ENCODE peak calls at places on chromosome 20, in seven cellular contexts. C is psoas muscle, J is cardiac muscle cell, Z is BE2C, T is IMR-90, Q is upper lobe of left lung, R is HepG2. G is an unnamed sample. For H3K36me3, the result is how much of the 10 kb centered on the place peaks cover.

GRCh38 chr20:36808317-36809257 is 35.0 kb upstream of the DSN1 start:
- DNase-seq in Z (peak), R (peak), T (peak), Q (peak), J (peak), C (peak), G (peak)

GRCh38 chr20:34180460-34181108 is 60.6 kb upstream of the ASIP start:
- DNase-seq in R (no peak), C (no peak), J (no peak), Q (no peak), T (no peak), Z (no peak), G (peak)

GRCh38 chr20:64261138-64261537 is 5.6 kb downstream of the PCMTD2 start:
- DNase-seq in C (no peak), T (peak), Q (no peak), R (no peak), Z (peak), J (peak), G (no peak)

GRCh38 chr20:47984437-47984836 is 199.2 kb upstream of the SULF2 start:
- DNase-seq in C (no peak), J (no peak), Z (no peak), Q (no peak), T (no peak), R (no peak), G (no peak)

GRCh38 chr20:21808863-21809664 is 103.6 kb downstream of the PAX1 start:
- DNase-seq in R (peak), T (no peak), Q (peak), J (no peak), Z (peak), C (peak), G (no peak)

GRCh38 chr20:13231031-13231752 is 10.1 kb downstream of the ISM1 start:
- DNase-seq in R (no peak), Q (no peak), J (no peak), T (peak), C (no peak), Z (no peak), G (peak)

GRCh38 chr20:63815869-63816268 is 15.2 kb downstream of the ZBTB46 start:
- DNase-seq in T (no peak), R (no peak), J (no peak), Z (no peak), C (no peak), Q (no peak), G (no peak)

GRCh38 chr20:50272413-50273120 is 81.9 kb downstream of the CEBPB start:
- DNase-seq in Z (no peak), T (no peak), Q (no peak), J (no peak), R (peak), C (peak), G (no peak)

GRCh38 chr20:48879609-48880008 is 41.9 kb upstream of the ARFGEF2 start:
- DNase-seq in J (peak), R (no peak), Z (peak), C (no peak), T (no peak), Q (no peak), G (peak)

GRCh38 chr20:51529027-51529749 is 13.3 kb downstream of the NFATC2 start:
- DNase-seq in R (no peak), C (no peak), Q (no peak), Z (no peak), T (peak), J (peak), G (no peak)

GRCh38 chr20:39533858-39534257 is 571.7 kb downstream of the DHX35 start:
- DNase-seq in T (no peak), Z (no peak), Q (no peak), J (no peak), R (no peak), C (no peak), G (no peak)

GRCh38 chr20:63049561-63050221 is 42.9 kb upstream of the BHLHE23 start:
- DNase-seq in Q (no peak), R (no peak), Z (no peak), T (no peak), J (no peak), C (peak), G (no peak)

GRCh38 chr20:45300961-45301360 is 5.7 kb upstream of the RBPJL start:
- DNase-seq in Q (no peak), Z (peak), R (peak), T (peak), C (no peak), J (peak), G (peak)

GRCh38 chr20:36070451-36070850 is 84.1 kb upstream of the EPB41L1 start:
- DNase-seq in Q (no peak), R (peak), J (peak), T (no peak), C (no peak), Z (no peak), G (no peak)

GRCh38 chr20:63322923-63323253 is 29.9 kb downstream of the COL20A1 start:
- DNase-seq in Q (no peak), R (no peak), J (no peak), C (no peak), T (no peak), Z (no peak), G (no peak)

GRCh38 chr20:39588148-39588757 is 626.1 kb downstream of the DHX35 start:
- DNase-seq in T (no peak), Q (no peak), Z (no peak), J (no peak), C (no peak), R (no peak), G (no peak)

GRCh38 chr20:50646483-50646996 is 44.8 kb downstream of the RIPOR3 start:
- DNase-seq in J (peak), C (no peak), R (no peak), T (peak), Q (no peak), Z (no peak), G (peak)

GRCh38 chr20:32411955-32412706 is 54.0 kb downstream of the ASXL1 start:
- DNase-seq in R (no peak), J (no peak), Z (no peak), Q (no peak), C (no peak), T (no peak), G (no peak)

GRCh38 chr20:34269996-34270627 is 28.9 kb downstream of the ASIP start:
- DNase-seq in Q (no peak), C (no peak), T (no peak), Z (no peak), J (peak), R (no peak), G (no peak)

GRCh38 chr20:34979366-34980153 is 23.9 kb downstream of the MYH7B start:
- DNase-seq in Q (no peak), C (peak), Z (peak), R (no peak), J (no peak), T (no peak), G (no peak)

GRCh38 chr20:38434770-38435554 is at the start of gene SNHG17:
- DNase-seq in R (peak), Z (peak), T (peak), C (peak), J (peak), Q (peak), G (peak)

GRCh38 chr20:62274332-62275262 is 28.2 kb upstream of the ADRM1 start:
- DNase-seq in T (no peak), R (no peak), J (peak), Q (no peak), C (no peak), Z (peak), G (no peak)

GRCh38 chr20:35893942-35894341 is 60.4 kb downstream of the SCAND1 start:
- DNase-seq in C (no peak), J (no peak), T (no peak), Z (no peak), R (no peak), Q (no peak), G (no peak)

GRCh38 chr20:47479506-47479905 is 22.2 kb upstream of the NCOA3 start:
- DNase-seq in J (no peak), T (no peak), C (no peak), Q (no peak), Z (no peak), R (no peak), G (peak)

GRCh38 chr20:271528-271927 is 14.0 kb downstream of the DEFB132 start:
- DNase-seq in C (no peak), Z (no peak), R (no peak), Q (no peak), J (no peak), T (no peak), G (no peak)

GRCh38 chr20:50172347-50173013 is 18.1 kb upstream of the CEBPB start:
- DNase-seq in J (peak), C (peak), R (peak), Q (peak), T (peak), Z (peak), G (no peak)

GRCh38 chr20:41245086-41245707 is 72.3 kb downstream of the ZHX3 start:
- DNase-seq in R (peak), T (peak), Z (no peak), Q (no peak), J (peak), C (no peak), G (no peak)

GRCh38 chr20:63421094-63421692 is 51.3 kb downstream of the KCNQ2 start:
- DNase-seq in R (no peak), J (no peak), Q (peak), T (no peak), C (no peak), Z (no peak), G (no peak)

GRCh38 chr20:52496191-52496590 is 304.6 kb upstream of the ZFP64 start:
- DNase-seq in Q (no peak), R (no peak), Z (no peak), T (no peak), C (no peak), J (no peak), G (no peak)

GRCh38 chr20:1841554-1842140 is 53.6 kb upstream of the SIRPA start:
- DNase-seq in T (peak), J (peak), C (peak), R (no peak), Q (no peak), Z (no peak), G (no peak)

GRCh38 chr20:61099786-61100185 is 152.3 kb upstream of the CDH4 start:
- DNase-seq in C (no peak), Q (no peak), T (no peak), J (no peak), R (no peak), Z (no peak), G (no peak)

GRCh38 chr20:61332016-61332975 is 80.2 kb downstream of the CDH4 start:
- DNase-seq in Z (no peak), Q (no peak), R (no peak), J (no peak), C (no peak), T (no peak), G (no peak)

GRCh38 chr20:59071224-59071623 is 28.6 kb upstream of the PRELID3B start:
- DNase-seq in Q (no peak), T (no peak), R (no peak), C (no peak), J (no peak), Z (no peak), G (no peak)

GRCh38 chr20:54062812-54063280 is 7.5 kb downstream of the BCAS1 start:
- DNase-seq in T (peak), Z (no peak), Q (no peak), C (no peak), J (peak), R (peak), G (peak)

GRCh38 chr20:56428388-56428787 is 16.3 kb downstream of the CASS4 start:
- DNase-seq in Q (no peak), Z (no peak), C (no peak), T (no peak), J (no peak), R (no peak), G (no peak)

GRCh38 chr20:4026093-4026601 is 10.8 kb upstream of the RNF24 start:
- DNase-seq in R (peak), Q (no peak), J (peak), C (no peak), Z (peak), T (peak), G (no peak)
- TF ChIP-seq CTCF in R (peak), Q (no peak), J (peak), C (peak), Z (peak), T (peak), G (peak)

GRCh38 chr20:24965065-24965919 is 16.2 kb downstream of the CST7 start:
- DNase-seq in Z (no peak), J (no peak), Q (no peak), C (no peak), T (no peak), R (no peak), G (no peak)
- H3K36me3 ChIP-seq in Z (half or more), J (under half), Q (half or more), C (under half), T (under half), R (half or more), G (under half)

DNA sequence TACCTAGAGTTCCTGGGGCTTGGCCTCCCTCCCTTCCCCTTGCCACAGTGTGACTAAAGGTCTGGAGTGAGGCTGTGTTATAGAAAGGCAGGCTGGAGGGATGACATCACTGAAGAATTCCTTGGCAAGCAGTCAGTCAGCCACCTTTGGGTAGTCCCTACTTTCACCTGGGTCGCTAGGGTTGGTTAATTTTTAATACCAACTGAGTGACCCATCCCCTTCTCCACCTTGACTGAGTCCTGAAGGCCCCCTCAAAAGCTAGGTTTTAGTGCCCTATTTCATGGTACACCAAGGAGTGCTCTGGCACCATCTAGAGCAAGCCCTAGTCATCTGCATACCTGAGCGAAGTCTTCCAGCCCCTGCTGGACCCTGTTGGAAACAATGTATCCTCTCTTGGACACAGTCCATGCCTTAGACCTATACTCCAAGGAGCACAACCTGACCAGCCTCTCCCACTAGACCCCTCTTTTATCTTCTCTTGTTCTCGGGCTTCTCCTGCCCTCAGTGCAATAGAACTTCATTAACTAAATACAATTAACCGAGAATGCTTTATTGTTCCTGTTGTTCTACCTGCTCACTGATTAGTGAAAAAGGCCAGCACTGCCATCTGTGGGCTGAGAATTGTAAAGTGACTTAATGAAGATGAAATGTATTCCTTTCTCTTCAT is 44.6 kb downstream of the RIN2 start:
- DNase-seq in Q (no peak), C (no peak), J (no peak), Z (no peak), R (peak), T (peak), G (peak)
- TF ChIP-seq CTCF in Q (no peak), C (peak), J (peak), Z (peak), R (peak), T (peak), G (peak)

DNA sequence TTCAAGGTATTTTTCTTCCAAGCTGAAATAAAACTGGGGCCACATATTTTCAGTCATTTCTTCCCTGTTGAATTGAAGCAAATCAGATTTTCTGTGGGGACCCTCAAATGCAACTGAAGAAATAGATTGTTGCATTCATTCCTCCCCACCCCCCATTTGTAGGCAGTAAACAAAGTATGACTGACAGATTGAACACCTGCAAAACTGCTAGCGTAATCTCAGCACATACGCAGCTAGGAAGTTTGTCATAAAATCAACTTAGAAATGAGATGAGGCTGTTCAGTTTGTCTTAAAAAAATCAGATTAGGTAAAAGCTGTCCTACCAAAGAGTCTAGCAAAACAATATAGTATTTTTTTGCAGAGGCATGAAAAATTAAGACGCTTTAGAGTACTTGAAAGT is 8.9 kb downstream of the GZF1 start:
- DNase-seq in J (no peak), C (no peak), Z (no peak), Q (no peak), R (no peak), T (no peak), G (no peak)
- H3K36me3 ChIP-seq in J (under half), C (under half), Z (half or more), Q (under half), R (half or more), T (under half), G (under half)

DNA sequence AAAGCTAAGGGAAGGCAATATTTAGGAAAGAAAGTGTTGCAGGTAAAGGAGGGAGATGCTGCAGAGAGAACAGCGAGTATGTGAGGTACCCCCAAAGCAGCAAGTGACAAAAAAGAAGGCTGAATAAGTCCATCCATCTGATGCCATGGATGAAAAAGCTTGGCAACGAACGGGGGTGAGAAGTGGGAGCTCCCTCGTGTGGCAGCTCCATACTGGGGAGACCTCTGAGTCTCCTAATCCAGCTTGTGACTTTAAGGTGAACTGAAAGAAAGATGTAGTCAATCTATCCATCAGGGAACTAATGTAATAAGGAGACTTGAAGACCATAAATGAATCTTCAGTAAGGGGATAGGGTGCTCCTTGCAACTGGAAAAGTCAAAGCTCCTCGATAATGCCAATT is 156.6 kb downstream of the OTOR start:
- DNase-seq in T (no peak), Z (no peak), J (no peak), C (no peak), Q (no peak), R (no peak), G (no peak)
- TF ChIP-seq CTCF in T (no peak), Z (no peak), J (no peak), C (no peak), Q (no peak), R (peak), G (no peak)

GRCh38 chr20:57654998-57655811 is 35.0 kb upstream of the ZBP1 start:
- DNase-seq in T (no peak), J (no peak), R (no peak), C (peak), Z (no peak), Q (peak), G (no peak)

GRCh38 chr20:57655812-57656161 is 35.6 kb upstream of the ZBP1 start:
- DNase-seq in C (peak), R (no peak), Z (no peak), Q (no peak), J (no peak), T (no peak), G (no peak)

GRCh38 chr20:57653910-57654309 is 33.7 kb upstream of the ZBP1 start:
- DNase-seq in C (peak), J (no peak), R (no peak), T (no peak), Q (no peak), Z (no peak), G (no peak)

GRCh38 chr20:57653546-57653900 is 33.3 kb upstream of the ZBP1 start:
- DNase-seq in Z (no peak), C (peak), Q (peak), T (no peak), J (no peak), R (no peak), G (no peak)

GRCh38 chr20:57654363-57654997 is 34.3 kb upstream of the ZBP1 start:
- DNase-seq in C (peak), Q (no peak), T (peak), J (peak), R (peak), Z (peak), G (peak)
- H3K36me3 ChIP-seq in C (under half), Q (under half), T (under half), J (under half), R (under half), Z (under half), G (under half)